ENCODE peak calls at places on chromosome 5, in nine cellular contexts. B is sciatic nerve; Z is activated gamma-delta T cell treated with anti-CD3 and anti-CD28 coated beads, Interleukin-2, amount 50 U/mL, for 16 hours; Y is hepatic stellate cell; V is LoVo; S is AG08395; P is AG04450; X is KG1; L is transverse colon. C is an unnamed sample.

GRCh38 chr5:79062431-79062830 is 7.0 kb downstream of the DMGDH start:
- DNase-seq in P (no peak), B (no peak), X (no peak), L (no peak), S (no peak), Z (no peak), Y (no peak), V (no peak), C (no peak)

GRCh38 chr5:157870837-157871834 is 12.2 kb upstream of the CLINT1 start:
- DNase-seq in X (no peak), P (no peak), Z (no peak), S (peak), Y (no peak), B (no peak), L (no peak), V (peak), C (peak)

GRCh38 chr5:141825836-141826560 is 52.2 kb downstream of the PCDH1 start:
- DNase-seq in B (no peak), X (no peak), P (no peak), Y (no peak), S (peak), V (no peak), Z (no peak), L (no peak), C (peak)

GRCh38 chr5:84718377-84718776 is 333.7 kb upstream of the EDIL3 start:
- DNase-seq in P (no peak), L (no peak), S (no peak), Z (no peak), Y (no peak), B (no peak), X (no peak), V (no peak), C (no peak)

GRCh38 chr5:2329741-2330140 is 421.7 kb downstream of the IRX2 start:
- DNase-seq in X (no peak), P (no peak), V (no peak), Z (no peak), B (no peak), L (no peak), Y (no peak), S (no peak), C (no peak)

GRCh38 chr5:128036961-128037360 is 46.6 kb upstream of the SLC12A2 start:
- DNase-seq in Y (no peak), X (no peak), Z (no peak), V (no peak), L (no peak), P (no peak), S (peak), B (no peak), C (no peak)

GRCh38 chr5:162496080-162496808 is 428.7 kb downstream of the GABRG2 start:
- DNase-seq in Z (no peak), Y (peak), B (no peak), S (no peak), P (no peak), X (no peak), V (no peak), L (no peak), C (peak)

GRCh38 chr5:75675779-75676178 is 41.5 kb downstream of the POC5 start:
- DNase-seq in S (no peak), V (no peak), P (no peak), B (no peak), X (no peak), Y (no peak), Z (no peak), L (no peak), C (no peak)

GRCh38 chr5:60959156-60959555 is 14.2 kb downstream of the NDUFAF2 start:
- DNase-seq in Z (no peak), P (no peak), X (peak), L (no peak), S (peak), Y (no peak), B (no peak), V (peak), C (peak)

GRCh38 chr5:135069016-135069770 is 35.2 kb upstream of the PITX1 start:
- DNase-seq in P (no peak), B (no peak), V (no peak), S (no peak), L (no peak), X (no peak), Y (no peak), Z (no peak), C (no peak)

GRCh38 chr5:164277720-164278119 is 772.3 kb downstream of the MAT2B start:
- DNase-seq in P (no peak), L (no peak), V (no peak), X (no peak), Z (no peak), Y (no peak), B (no peak), S (no peak), C (peak)

GRCh38 chr5:151066920-151067319 is 13.9 kb downstream of the TNIP1 start:
- DNase-seq in V (no peak), B (no peak), X (no peak), Z (no peak), L (no peak), S (no peak), P (no peak), Y (no peak), C (no peak)

GRCh38 chr5:16234598-16234997 is 55.0 kb upstream of the MARCHF11 start:
- DNase-seq in S (no peak), Z (no peak), B (no peak), P (no peak), Y (no peak), L (no peak), X (no peak), V (no peak), C (no peak)

GRCh38 chr5:375921-376871 is 54.7 kb downstream of the AHRR start:
- DNase-seq in P (no peak), V (no peak), B (peak), X (no peak), S (no peak), Z (no peak), Y (no peak), L (peak), C (no peak)

GRCh38 chr5:175629231-175629630 is 28.6 kb upstream of the HRH2 start:
- DNase-seq in Z (no peak), V (no peak), Y (no peak), P (no peak), B (no peak), S (no peak), X (no peak), L (no peak), C (no peak)

GRCh38 chr5:72651779-72652178 is 144.6 kb upstream of the ZNF366 start:
- DNase-seq in P (no peak), L (no peak), Z (no peak), X (no peak), Y (no peak), V (no peak), B (no peak), S (no peak), C (no peak)

GRCh38 chr5:177403194-177403825 is 2.8 kb upstream of the PFN3 start:
- DNase-seq in S (no peak), P (no peak), Z (peak), L (peak), B (no peak), V (peak), X (no peak), Y (peak), C (peak)

GRCh38 chr5:167934561-167934971 is 356.9 kb upstream of the WWC1 start:
- DNase-seq in B (no peak), L (peak), V (no peak), Y (no peak), Z (no peak), X (no peak), S (no peak), P (no peak), C (no peak)

GRCh38 chr5:39547548-39548154 is 122.9 kb upstream of the DAB2 start:
- DNase-seq in P (peak), B (no peak), L (peak), V (peak), Y (peak), X (peak), S (peak), Z (no peak), C (peak)

GRCh38 chr5:109857405-109858031 is 167.8 kb downstream of the MAN2A1 start:
- DNase-seq in V (no peak), Y (no peak), P (no peak), S (no peak), Z (no peak), L (no peak), B (no peak), X (no peak), C (no peak)

GRCh38 chr5:12659675-12660074 is 755.4 kb upstream of the CTNND2 start:
- DNase-seq in V (no peak), P (no peak), S (no peak), L (no peak), B (no peak), X (no peak), Y (no peak), Z (no peak), C (no peak)

GRCh38 chr5:1008451-1009358 is at the start of gene NKD2:
- DNase-seq in V (peak), X (no peak), Z (no peak), L (peak), B (peak), Y (peak), P (no peak), S (no peak), C (no peak)

GRCh38 chr5:67552773-67553172 is 356.2 kb upstream of the CD180 start:
- DNase-seq in V (no peak), L (no peak), B (no peak), Y (no peak), Z (no peak), P (no peak), X (no peak), S (no peak), C (no peak)

GRCh38 chr5:125376059-125376641 is 629.7 kb upstream of the ZNF608 start:
- DNase-seq in V (no peak), Z (no peak), S (no peak), X (no peak), B (no peak), L (no peak), Y (no peak), P (no peak), C (no peak)

GRCh38 chr5:8843766-8844165 is 702.1 kb downstream of the SEMA5A start:
- DNase-seq in Z (no peak), P (no peak), V (no peak), B (peak), L (no peak), X (no peak), Y (no peak), S (peak), C (no peak)

GRCh38 chr5:141657937-141658545 is 6.8 kb upstream of the FCHSD1 start:
- DNase-seq in X (no peak), L (no peak), Z (no peak), P (peak), Y (peak), V (no peak), S (peak), B (no peak), C (peak)

GRCh38 chr5:147853372-147853987 is 22.0 kb upstream of the SPINK1 start:
- DNase-seq in B (no peak), L (no peak), Z (no peak), P (no peak), Y (no peak), V (no peak), X (no peak), S (no peak), C (no peak)

GRCh38 chr5:68046445-68046844 is 169.1 kb upstream of the PIK3R1 start:
- DNase-seq in S (peak), L (no peak), B (no peak), X (no peak), P (peak), Z (no peak), Y (peak), V (peak), C (no peak)